ENCODE peak calls at places on chromosomes 5 and 9, in nine cellular contexts. L is lung, U is fibroblast of lung, S is PC-3, D is keratinocyte, M is GM12878, H is heart right ventricle, F is WERI-Rb-1, R is tibial artery. C is an unnamed sample. For H3K27me3, the result is how much of the 10 kb centered on the place peaks cover.

GRCh38 chr9:120710110-120710981 is 3.9 kb downstream of the MEGF9 start:
- DNase-seq in L (no peak), U (peak), S (peak), D (no peak), M (no peak), H (no peak), F (no peak), R (no peak), C (no peak)

GRCh38 chr9:82584349-82584846 is 478.5 kb downstream of the RASEF start:
- DNase-seq in L (no peak), U (peak), S (no peak), D (no peak), M (no peak), H (no peak), F (no peak), R (no peak), C (no peak)

GRCh38 chr5:104071887-104072286 is 509.3 kb upstream of the NUDT12 start:
- DNase-seq in L (no peak), U (no peak), S (no peak), D (no peak), M (no peak), H (no peak), F (no peak), R (no peak), C (no peak)

GRCh38 chr9:79012561-79012960 is 559.2 kb upstream of the TLE4 start:
- DNase-seq in L (no peak), U (peak), S (peak), D (peak), M (no peak), H (no peak), F (no peak), R (no peak), C (no peak)

GRCh38 chr9:3434594-3434993 is 91.2 kb downstream of the RFX3 start:
- DNase-seq in L (no peak), U (peak), S (no peak), D (no peak), M (no peak), H (no peak), F (no peak), R (no peak), C (no peak)

GRCh38 chr5:112820246-112820645 is 40.8 kb upstream of the SRP19 start:
- DNase-seq in L (no peak), U (no peak), S (no peak), D (no peak), M (no peak), H (no peak), F (no peak), R (no peak), C (no peak)

GRCh38 chr5:6652025-6652424 is 18.8 kb downstream of the SRD5A1 start:
- DNase-seq in L (no peak), U (no peak), S (no peak), D (no peak), M (peak), H (no peak), F (no peak), R (no peak), C (no peak)

GRCh38 chr5:34898258-34898895 is 16.9 kb downstream of the RAD1 start:
- DNase-seq in L (peak), U (peak), S (peak), D (no peak), M (no peak), H (peak), F (peak), R (peak), C (peak)

GRCh38 chr5:97501965-97502305 is 318.9 kb upstream of the RIOK2 start:
- DNase-seq in L (no peak), U (peak), S (peak), D (no peak), M (no peak), H (no peak), F (no peak), R (no peak), C (no peak)

GRCh38 chr9:88776717-88777497 is 214.4 kb upstream of the S1PR3 start:
- DNase-seq in L (no peak), U (peak), S (peak), D (peak), M (no peak), H (no peak), F (no peak), R (no peak), C (no peak)

GRCh38 chr9:109063765-109064164 is 50.5 kb upstream of the CTNNAL1 start:
- DNase-seq in L (peak), U (peak), S (peak), D (no peak), M (no peak), H (no peak), F (peak), R (no peak), C (no peak)

GRCh38 chr5:154118832-154119442 is 71.6 kb upstream of the GALNT10 start:
- DNase-seq in L (no peak), U (peak), S (peak), D (no peak), M (no peak), H (no peak), F (no peak), R (no peak), C (no peak)

GRCh38 chr5:56676091-56676768 is 139.1 kb upstream of the MAP3K1 start:
- DNase-seq in L (no peak), U (no peak), S (peak), D (peak), M (no peak), H (no peak), F (no peak), R (no peak), C (peak)

GRCh38 chr9:24487250-24487861 is 58.3 kb downstream of the IZUMO3 start:
- DNase-seq in L (no peak), U (no peak), S (no peak), D (no peak), M (no peak), H (no peak), F (no peak), R (no peak), C (no peak)

GRCh38 chr5:6829150-6829784 is 116.0 kb downstream of the TENT4A start:
- DNase-seq in L (no peak), U (no peak), S (no peak), D (no peak), M (peak), H (no peak), F (no peak), R (no peak), C (no peak)

GRCh38 chr9:87714819-87715218 is 11.1 kb upstream of the CTSL start:
- DNase-seq in L (peak), U (peak), S (peak), D (no peak), M (no peak), H (peak), F (no peak), R (no peak), C (no peak)

DNA sequence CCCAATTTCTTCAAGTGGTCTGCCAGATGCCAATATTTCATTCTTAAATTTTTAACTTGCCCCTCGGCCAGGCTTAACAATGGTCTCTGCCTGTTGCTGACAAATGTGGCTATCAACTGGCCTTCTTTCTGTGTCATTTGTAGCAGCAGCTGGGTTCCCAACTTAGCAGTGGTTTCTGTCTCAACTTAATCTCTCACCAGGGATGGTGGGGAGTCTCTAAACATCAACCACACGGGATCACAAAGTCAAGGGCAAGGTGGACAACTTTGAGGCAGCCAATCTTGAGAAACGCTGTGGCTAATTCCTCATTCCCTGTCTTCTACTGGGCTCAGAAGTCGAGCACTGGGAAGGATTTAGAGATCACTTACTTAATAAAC is 81.1 kb downstream of the RAPGEF1 start:
- DNase-seq in L (no peak), U (no peak), S (no peak), D (no peak), M (no peak), H (no peak), F (no peak), R (no peak), C (no peak)
- H3K4me3 ChIP-seq in L (no peak), U (no peak), S (peak), D (no peak), M (no peak), H (no peak), F (no peak), R (no peak), C (no peak)

GRCh38 chr9:127943746-127944145 is 6.1 kb upstream of the DPM2 start:
- DNase-seq in L (peak), U (peak), S (peak), D (no peak), M (no peak), H (peak), F (peak), R (peak), C (peak)

GRCh38 chr9:127943011-127943662 is 5.5 kb upstream of the DPM2 start:
- DNase-seq in L (no peak), U (no peak), S (no peak), D (no peak), M (no peak), H (no peak), F (no peak), R (no peak), C (no peak)

GRCh38 chr9:127940598-127940997 is 2.9 kb upstream of the DPM2 start:
- DNase-seq in L (no peak), U (no peak), S (no peak), D (no peak), M (no peak), H (no peak), F (no peak), R (no peak), C (no peak)

GRCh38 chr9:127941062-127941925 is 3.6 kb upstream of the DPM2 start:
- DNase-seq in L (no peak), U (no peak), S (no peak), D (no peak), M (no peak), H (no peak), F (no peak), R (no peak), C (no peak)

DNA sequence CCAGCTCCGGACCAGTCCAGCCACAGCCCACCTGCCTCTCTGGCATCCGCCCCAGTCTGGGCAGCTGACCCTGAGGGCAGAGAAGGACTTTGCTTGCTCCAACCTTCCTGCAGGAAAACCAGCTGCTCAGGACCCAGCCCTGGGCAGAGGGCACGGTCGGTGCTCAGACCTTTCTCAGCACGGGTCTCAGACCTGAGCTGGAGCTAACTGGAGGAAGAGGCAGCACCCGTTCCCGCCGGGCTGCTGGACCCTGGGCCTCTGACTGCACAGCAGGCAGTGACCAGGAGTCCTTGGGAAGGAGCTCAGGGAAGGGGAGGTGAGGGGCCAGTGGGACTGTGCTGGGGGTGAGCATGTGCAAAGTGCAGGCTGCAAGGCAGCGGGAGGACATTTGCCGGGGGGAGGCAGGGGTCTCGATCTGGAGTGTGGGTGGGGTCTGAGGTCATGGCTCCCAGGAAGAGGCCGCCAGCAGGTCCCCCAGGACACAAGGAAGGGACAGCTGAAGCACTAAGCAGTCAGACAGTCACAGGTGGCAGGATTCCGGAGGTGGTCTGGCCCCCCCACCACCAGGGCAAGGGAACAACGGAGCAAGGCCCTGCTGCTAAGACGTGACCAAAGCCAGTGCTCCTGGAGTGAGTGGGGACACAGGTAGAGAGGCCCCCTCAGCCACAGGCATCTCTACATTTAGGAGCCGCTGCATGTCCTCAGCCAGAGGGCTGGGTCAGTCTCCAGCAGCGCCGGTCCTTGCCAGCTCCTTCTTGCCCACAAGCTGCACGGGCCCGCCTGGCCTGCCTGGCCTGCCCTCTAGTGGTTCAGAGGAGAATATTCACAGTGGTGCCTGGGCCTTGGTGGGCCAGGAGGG is 4.7 kb upstream of the DPM2 start:
- DNase-seq in L (peak), U (peak), S (peak), D (no peak), M (no peak), H (peak), F (peak), R (peak), C (peak)
- TF ChIP-seq CTCF in L (peak), U (peak), S (peak), D (peak), M (peak), H (peak), F (peak), R (peak), C (peak)

DNA sequence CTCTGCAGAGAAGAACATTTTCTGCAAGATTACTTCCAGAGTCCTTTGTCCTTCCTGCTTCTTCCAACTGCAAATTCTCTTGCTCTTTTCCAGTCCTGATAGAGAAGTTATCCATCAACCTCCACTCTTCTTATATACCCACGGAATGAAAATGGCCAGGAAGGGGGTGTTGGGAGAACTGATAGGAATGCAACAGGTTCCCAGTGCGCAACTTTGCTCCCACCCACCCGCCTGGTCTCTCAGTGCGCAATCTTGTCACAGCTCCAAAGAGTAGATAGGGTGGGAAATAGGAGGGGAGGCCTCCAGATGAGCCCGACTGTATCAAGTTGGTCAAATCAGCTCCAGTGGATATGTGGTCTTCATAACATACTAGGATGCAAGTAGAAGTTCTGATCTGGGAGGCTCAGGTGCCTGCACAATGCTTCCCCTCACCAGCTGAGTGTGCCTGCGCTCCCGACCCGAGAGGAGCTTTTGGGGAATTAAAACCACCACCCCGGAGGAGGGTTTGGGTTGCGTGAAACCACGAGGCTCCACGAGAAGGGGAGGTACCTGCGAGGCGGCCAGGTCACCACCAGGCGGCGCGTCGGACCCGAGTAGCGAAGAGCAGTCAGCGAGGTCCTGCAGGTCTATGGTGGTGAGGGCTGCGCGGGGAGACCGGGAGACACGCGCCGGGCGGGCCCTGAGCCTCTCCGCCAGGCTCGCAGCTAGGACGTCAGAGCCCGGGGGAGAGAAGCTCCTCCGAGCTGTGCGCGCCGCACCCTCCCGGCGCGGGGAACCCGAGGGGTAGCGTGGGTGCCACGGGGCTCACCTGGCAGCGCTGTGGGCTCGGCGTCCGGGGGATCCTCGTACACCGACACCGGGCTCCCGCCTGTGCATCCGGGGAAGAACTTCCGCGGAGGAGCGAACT is 835 bp downstream of the MCIDAS start:
- DNase-seq in L (no peak), U (peak), S (peak), D (peak), M (no peak), H (no peak), F (peak), R (no peak), C (peak)
- H3K27me3 ChIP-seq in L (under half), U (half or more), S (under half), D (under half), M (under half), H (half or more), F (under half), R (half or more), C (half or more)

GRCh38 chr5:151458314-151458713 is 10.9 kb downstream of the SLC36A1 start:
- DNase-seq in L (no peak), U (no peak), S (no peak), D (no peak), M (no peak), H (no peak), F (no peak), R (no peak), C (no peak)

GRCh38 chr5:151451626-151452520 is 4.5 kb downstream of the SLC36A1 start:
- DNase-seq in L (no peak), U (peak), S (peak), D (no peak), M (peak), H (no peak), F (no peak), R (no peak), C (no peak)

GRCh38 chr5:151456321-151456940 is 9.0 kb downstream of the SLC36A1 start:
- DNase-seq in L (no peak), U (no peak), S (no peak), D (no peak), M (no peak), H (no peak), F (no peak), R (no peak), C (peak)

GRCh38 chr5:151454166-151454565 is 6.8 kb downstream of the SLC36A1 start:
- DNase-seq in L (no peak), U (no peak), S (peak), D (no peak), M (no peak), H (no peak), F (no peak), R (no peak), C (no peak)

GRCh38 chr5:151454889-151455288 is 7.5 kb downstream of the SLC36A1 start:
- DNase-seq in L (no peak), U (no peak), S (no peak), D (no peak), M (no peak), H (no peak), F (no peak), R (no peak), C (no peak)
- H3K4me3 ChIP-seq in L (no peak), U (no peak), S (no peak), D (no peak), M (no peak), H (no peak), F (no peak), R (no peak), C (no peak)

GRCh38 chr5:127280494-127281220 is 9.9 kb upstream of the MEGF10 start:
- DNase-seq in L (no peak), U (no peak), S (peak), D (no peak), M (no peak), H (no peak), F (no peak), R (no peak), C (peak)
- TF ChIP-seq CTCF in L (no peak), U (no peak), S (peak), D (no peak), M (no peak), H (no peak), F (no peak), R (no peak), C (peak)

GRCh38 chr9:124768778-124769350 is 2.2 kb downstream of the NR6A1 start:
- DNase-seq in L (no peak), U (no peak), S (no peak), D (no peak), M (no peak), H (no peak), F (no peak), R (no peak), C (no peak)
- H3K27me3 ChIP-seq in L (under half), U (under half), S (under half), D (under half), M (under half), H (half or more), F (under half), R (half or more), C (half or more)

C was measured in BE2C.